ENCODE peak calls at places on chromosome 13, in nine cellular contexts. Q is gastrocnemius medialis; P is coronary artery; Z is PC-3; I is CD4-positive, alpha-beta T cell; R is heart right ventricle; V is thyroid gland; D is upper lobe of left lung; K is left lung. C is an unnamed sample.
A peak's percentile ranks its signal among the peaks of the same experiment; 100 is the strongest.

GRCh38 chr13:33789067-33789606 is 28.8 kb upstream of the RFC3 start:
- DNase-seq in Q (no peak), P (no peak), Z (no peak), I (no peak), R (no peak), V (no peak), D (no peak), K (no peak), C (no peak)

GRCh38 chr13:111021270-111021669 is 93.8 kb upstream of the ARHGEF7 start:
- DNase-seq in Q (no peak), P (no peak), Z (no peak), I (no peak), R (no peak), V (no peak), D (no peak), K (no peak), C (no peak)

GRCh38 chr13:33053397-33054066 is 37.3 kb downstream of the KL start:
- DNase-seq in Q (no peak), P (no peak), Z (no peak), I (no peak), R (no peak), V (no peak), D (no peak), K (no peak), C (no peak)

GRCh38 chr13:29743229-29743786 is 107.1 kb downstream of the UBL3 start:
- DNase-seq in Q (peak; percentile 16), P (no peak), Z (no peak), I (no peak), R (peak; percentile 22), V (peak; percentile 19), D (no peak), K (no peak), C (peak; percentile 16)

GRCh38 chr13:63449549-63449948 is 2033.9 kb upstream of the PCDH20 start:
- DNase-seq in Q (no peak), P (no peak), Z (no peak), I (no peak), R (no peak), V (no peak), D (no peak), K (no peak), C (no peak)

GRCh38 chr13:26022538-26023292 is 29.1 kb downstream of the SHISA2 start:
- DNase-seq in Q (peak; percentile 92), P (no peak), Z (peak; percentile 97), I (no peak), R (peak; percentile 81), V (peak; percentile 98), D (peak; percentile 89), K (peak; percentile 83), C (peak; percentile 79)

GRCh38 chr13:110332750-110333149 is 25.7 kb downstream of the COL4A2 start:
- DNase-seq in Q (no peak), P (no peak), Z (no peak), I (no peak), R (no peak), V (no peak), D (no peak), K (no peak), C (no peak)

GRCh38 chr13:51620165-51620983 is 36.1 kb downstream of the WDFY2 start:
- DNase-seq in Q (no peak), P (no peak), Z (no peak), I (no peak), R (peak; percentile 29), V (no peak), D (no peak), K (no peak), C (no peak)

GRCh38 chr13:23794267-23795161 is 94.7 kb downstream of the MIPEP start:
- DNase-seq in Q (no peak), P (no peak), Z (peak; percentile 79), I (no peak), R (no peak), V (no peak), D (no peak), K (no peak), C (no peak)

GRCh38 chr13:25659091-25659502 is 287.3 kb downstream of the ATP8A2 start:
- DNase-seq in Q (no peak), P (no peak), Z (peak; percentile 14), I (no peak), R (no peak), V (no peak), D (no peak), K (no peak), C (no peak)

GRCh38 chr13:101267656-101268055 is 148.7 kb downstream of the NALCN start:
- DNase-seq in Q (no peak), P (no peak), Z (peak; percentile 93), I (no peak), R (no peak), V (no peak), D (no peak), K (no peak), C (no peak)

DNA sequence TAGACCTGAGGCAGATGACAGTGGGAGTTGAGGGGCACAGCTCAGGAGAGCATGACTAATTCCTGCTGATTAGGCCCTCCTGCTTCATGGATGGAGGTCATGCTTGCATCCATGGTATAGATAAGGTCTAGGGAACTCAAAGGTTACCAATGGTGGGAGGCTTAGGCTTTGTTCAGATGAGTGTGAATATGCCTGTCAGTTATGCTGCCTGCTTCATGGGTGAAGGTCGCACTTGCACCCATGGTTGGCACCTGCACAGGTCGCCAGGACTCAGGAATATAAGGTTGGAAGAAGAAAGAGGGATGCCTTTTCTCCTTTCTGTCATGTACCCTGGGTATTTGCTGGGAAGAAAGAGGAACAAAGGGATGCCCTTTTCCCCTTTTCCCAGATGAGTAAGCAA is 53.4 kb upstream of the GJB6 start:
- DNase-seq in Q (no peak), P (no peak), Z (no peak), I (no peak), R (no peak), V (no peak), D (no peak), K (no peak), C (no peak)
- H3K27ac ChIP-seq in Q (no peak overlapping the region), P (no peak overlapping the region), Z (no peak overlapping the region), I (no peak overlapping the region), R (no peak overlapping the region), V (no peak overlapping the region), D (no peak overlapping the region), K (no peak overlapping the region), C (no peak overlapping the region)

GRCh38 chr13:113034451-113035208 is 65.6 kb downstream of the MCF2L start:
- DNase-seq in Q (peak; percentile 20), P (no peak), Z (peak; percentile 66), I (no peak), R (peak; percentile 32), V (peak; percentile 37), D (no peak), K (no peak), C (peak; percentile 53)
- TF ChIP-seq CTCF in Q (peak; percentile 50), P (peak; percentile 31), Z (peak; percentile 77), I (no peak), R (peak; percentile 61), V (peak; percentile 42), D (no peak), K (peak; percentile 59), C (peak; percentile 48)

DNA sequence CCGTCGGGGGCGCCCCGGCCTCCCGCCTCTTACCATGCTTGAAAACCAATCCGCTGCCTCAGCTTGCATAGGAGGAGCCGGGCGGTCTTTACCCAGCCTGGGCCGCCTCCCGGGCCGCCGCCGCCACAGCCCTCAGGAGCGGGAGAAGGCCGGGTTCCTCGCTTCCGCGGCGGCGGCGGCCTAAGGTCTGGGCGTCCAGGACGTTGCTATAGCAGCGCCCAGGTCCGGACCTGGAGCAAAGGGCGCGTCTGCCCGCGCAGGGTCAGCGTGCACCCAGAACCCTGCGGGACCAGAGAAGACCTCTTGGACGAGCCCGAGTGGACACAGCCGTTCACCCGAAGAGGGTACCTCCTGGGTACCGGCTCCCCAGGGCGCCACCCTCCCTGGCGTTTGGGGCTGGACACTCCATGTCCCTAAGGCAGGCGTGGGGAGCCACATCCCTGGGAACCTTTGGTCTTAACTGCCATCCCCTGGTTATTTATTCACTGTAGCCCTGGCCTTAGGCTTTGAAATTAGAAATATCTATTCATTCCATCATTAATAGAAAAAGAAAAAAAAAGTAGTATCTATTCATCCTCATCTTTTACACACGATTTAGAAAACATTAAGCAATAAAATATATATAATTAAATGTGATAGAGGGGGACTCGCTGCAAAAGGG is 2.4 kb downstream of the DZIP1 start:
- DNase-seq in Q (no peak), P (peak; percentile 75), Z (no peak), I (no peak), R (peak; percentile 54), V (peak; percentile 22), D (peak; percentile 34), K (no peak), C (peak; percentile 43)
- H3K27ac ChIP-seq in Q (no peak overlapping the region), P (no peak overlapping the region), Z (no peak overlapping the region), I (no peak overlapping the region), R (no peak overlapping the region), V (no peak overlapping the region), D (no peak overlapping the region), K (no peak overlapping the region), C (peak overlapping the region; percentile 38)

GRCh38 chr13:94177041-94177440 is 302.4 kb downstream of the DCT start:
- DNase-seq in Q (no peak), P (no peak), Z (no peak), I (no peak), R (no peak), V (no peak), D (no peak), K (no peak), C (no peak)
- TF ChIP-seq CTCF in Q (no peak), P (no peak), Z (no peak), I (no peak), R (no peak), V (no peak), D (no peak), K (no peak), C (no peak)

GRCh38 chr13:20119960-20120359 is 40.9 kb downstream of the GJA3 start:
- DNase-seq in Q (no peak), P (no peak), Z (no peak), I (no peak), R (no peak), V (no peak), D (no peak), K (no peak), C (no peak)

GRCh38 chr13:20124303-20124702 is 36.5 kb downstream of the GJA3 start:
- DNase-seq in Q (no peak), P (peak; percentile 5), Z (no peak), I (no peak), R (no peak), V (no peak), D (no peak), K (no peak), C (no peak)

GRCh38 chr13:20118268-20119140 is 42.3 kb downstream of the GJA3 start:
- DNase-seq in Q (no peak), P (peak; percentile 79), Z (peak; percentile 26), I (peak; percentile 30), R (peak; percentile 73), V (peak; percentile 80), D (peak; percentile 65), K (peak; percentile 79), C (peak; percentile 75)

GRCh38 chr13:20125129-20125782 is 35.6 kb downstream of the GJA3 start:
- DNase-seq in Q (no peak), P (no peak), Z (peak; percentile 59), I (no peak), R (no peak), V (no peak), D (no peak), K (no peak), C (no peak)

DNA sequence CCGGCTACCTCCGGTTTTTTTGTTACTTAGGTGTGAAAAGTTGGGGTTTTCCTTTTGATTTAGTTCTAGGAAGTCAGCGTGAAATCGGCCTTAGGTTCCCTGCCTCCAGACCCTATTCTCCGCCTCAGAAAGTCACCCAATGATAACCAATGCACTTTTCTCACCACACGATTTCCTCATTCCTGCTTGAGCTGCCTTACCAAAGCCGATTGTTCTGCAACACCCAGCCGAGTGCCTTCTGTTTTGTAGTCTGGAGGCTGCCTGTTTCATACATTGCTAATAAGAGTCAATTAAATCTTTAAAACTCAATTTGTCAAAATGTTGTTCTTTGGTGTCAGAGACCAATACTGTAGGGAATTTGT is 39.7 kb downstream of the GJA3 start:
- DNase-seq in Q (no peak), P (no peak), Z (peak; percentile 50), I (no peak), R (no peak), V (no peak), D (no peak), K (no peak), C (no peak)
- H3K27ac ChIP-seq in Q (no peak overlapping the region), P (no peak overlapping the region), Z (peak overlapping the region; percentile 59), I (no peak overlapping the region), R (peak overlapping the region; percentile 86), V (no peak overlapping the region), D (peak overlapping the region; percentile 86), K (peak overlapping the region; percentile 89), C (peak overlapping the region; percentile 13)